ENCODE peak calls at places on chromosomes 13 and 19, in four cellular contexts. L is HTR-8/SVneo, R is left ventricle myocardium inferior, H is left cardiac atrium. T is an unnamed sample.

GRCh38 chr13:112918746-112919145 is 50.3 kb upstream of the MCF2L start:
- DNase-seq in L (no peak), R (no peak), H (no peak), T (no peak)

GRCh38 chr13:20349564-20350379 is 117.7 kb upstream of the GJB6 start:
- DNase-seq in L (no peak), R (no peak), H (no peak), T (no peak)

GRCh38 chr13:26719356-26719945 is 41.1 kb downstream of the GPR12 start:
- DNase-seq in L (no peak), R (no peak), H (no peak), T (no peak)

GRCh38 chr13:26061947-26062346 is 10.1 kb upstream of the SHISA2 start:
- DNase-seq in L (no peak), R (no peak), H (no peak), T (no peak)

GRCh38 chr13:66543780-66544179 is 686.4 kb downstream of the PCDH9 start:
- DNase-seq in L (no peak), R (no peak), H (no peak), T (no peak)

GRCh38 chr19:1247747-1248453 is 483 bp upstream of the MIDN start:
- DNase-seq in L (no peak), R (peak; percentile 77), H (peak; percentile 84), T (no peak)

GRCh38 chr13:48232420-48233096 is 448 bp upstream of the ITM2B start:
- DNase-seq in L (no peak), R (no peak), H (no peak), T (no peak)

GRCh38 chr19:35213678-35214632 is 14.6 kb downstream of the FAM187B start:
- DNase-seq in L (peak; percentile 81), R (peak; percentile 35), H (peak; percentile 70), T (peak; percentile 83)

GRCh38 chr13:23359882-23360281 is 73.6 kb downstream of the SACS start:
- DNase-seq in L (no peak), R (no peak), H (no peak), T (no peak)

GRCh38 chr19:14021474-14021873 is 6.5 kb upstream of the RLN3 start:
- DNase-seq in L (no peak), R (no peak), H (no peak), T (no peak)

GRCh38 chr19:3358919-3359849 is 7.2 kb upstream of the NFIC start:
- DNase-seq in L (no peak), R (peak; percentile 78), H (peak; percentile 70), T (no peak)

GRCh38 chr13:49388256-49388655 is 55.6 kb downstream of the CAB39L start:
- DNase-seq in L (no peak), R (no peak), H (no peak), T (no peak)

GRCh38 chr13:102033316-102033715 is 368.5 kb downstream of the FGF14 start:
- DNase-seq in L (no peak), R (no peak), H (no peak), T (no peak)

GRCh38 chr13:46593403-46593802 is 40.4 kb downstream of the LRCH1 start:
- DNase-seq in L (no peak), R (no peak), H (no peak), T (no peak)

GRCh38 chr19:13102666-13103584 is at the start of gene LYL1:
- DNase-seq in L (no peak), R (peak; percentile 87), H (peak; percentile 92), T (no peak)

GRCh38 chr13:94707400-94708021 is 4.8 kb downstream of the SOX21 start:
- DNase-seq in L (no peak), R (no peak), H (no peak), T (peak; percentile 13)

GRCh38 chr13:42875448-42876269 is 94.3 kb downstream of the FAM216B start:
- DNase-seq in L (no peak), R (no peak), H (no peak), T (no peak)

GRCh38 chr13:112355274-112355843 is 20.8 kb upstream of the SPACA7 start:
- DNase-seq in L (no peak), R (no peak), H (no peak), T (no peak)

GRCh38 chr19:17797397-17798201 is 2.7 kb downstream of the B3GNT3 start:
- DNase-seq in L (peak; percentile 78), R (no peak), H (no peak), T (peak; percentile 95)

GRCh38 chr19:2057484-2058469 is 6.7 kb upstream of the MKNK2 start:
- DNase-seq in L (no peak), R (no peak), H (no peak), T (no peak)

GRCh38 chr19:2517881-2518601 is 42.1 kb downstream of the GADD45B start:
- DNase-seq in L (no peak), R (no peak), H (no peak), T (no peak)

GRCh38 chr19:39599116-39599515 is 3.2 kb upstream of the LGALS13 start:
- DNase-seq in L (no peak), R (no peak), H (no peak), T (peak; percentile 16)

GRCh38 chr13:101433895-101434294 is 17.6 kb upstream of the NALCN start:
- DNase-seq in L (no peak), R (no peak), H (no peak), T (no peak)

GRCh38 chr19:35451278-35452096 is 3.4 kb downstream of the FFAR2 start:
- DNase-seq in L (no peak), R (no peak), H (no peak), T (no peak)

GRCh38 chr19:19457691-19458090 is 52.2 kb downstream of the GATAD2A start:
- DNase-seq in L (no peak), R (no peak), H (no peak), T (no peak)

GRCh38 chr19:11766597-11767591 is at the start of gene ZNF441:
- DNase-seq in L (peak; percentile 96), R (peak; percentile 99), H (peak; percentile 98), T (peak; percentile 97)

GRCh38 chr19:5037936-5038335 is 69.0 kb downstream of the KDM4B start:
- DNase-seq in L (no peak), R (no peak), H (no peak), T (no peak)

GRCh38 chr19:43564800-43565199 is 10.5 kb downstream of the XRCC1 start:
- DNase-seq in L (no peak), R (no peak), H (no peak), T (no peak)

GRCh38 chr13:64158910-64159309 is 2743.3 kb upstream of the PCDH20 start:
- DNase-seq in L (no peak), R (no peak), H (no peak), T (peak; percentile 0)

GRCh38 chr19:56919308-56919995 is 78.9 kb upstream of the PEG3 start:
- DNase-seq in L (no peak), R (no peak), H (no peak), T (no peak)

GRCh38 chr19:36688058-36688457 is 646 bp downstream of the ZNF567 start:
- DNase-seq in L (no peak), R (no peak), H (no peak), T (no peak)

GRCh38 chr19:6286676-6287075 is 6.9 kb upstream of the MLLT1 start:
- DNase-seq in L (no peak), R (no peak), H (no peak), T (no peak)

GRCh38 chr19:36028313-36029041 is 4.2 kb downstream of the CLIP3 start:
- DNase-seq in L (no peak), R (no peak), H (no peak), T (no peak)

GRCh38 chr19:55444720-55445045 is 1.6 kb upstream of the SHISA7 start:
- DNase-seq in L (no peak), R (no peak), H (no peak), T (no peak)